ENCODE peak calls at places on chromosomes 3 and 15, in seven cellular contexts. V, D, W, E, C, H and I are unnamed samples.

GRCh38 chr3:81867875-81868274 is 106.4 kb upstream of the GBE1 start:
- DNase-seq in V (no peak), D (no peak), W (no peak), E (no peak), C (no peak), H (no peak), I (no peak)

GRCh38 chr3:113231827-113232253 is 20.5 kb downstream of the BOC start:
- DNase-seq in V (no peak), D (no peak), W (peak), E (peak), C (peak), H (no peak), I (peak)

GRCh38 chr3:47991341-47991740 is 24.9 kb downstream of the MAP4 start:
- DNase-seq in V (no peak), D (no peak), W (no peak), E (no peak), C (no peak), H (no peak), I (no peak)

GRCh38 chr3:9826815-9827574 is 16.8 kb downstream of the RPUSD3 start:
- DNase-seq in V (no peak), D (no peak), W (no peak), E (peak), C (peak), H (peak), I (no peak)

GRCh38 chr3:40476478-40477470 is at the start of gene ZNF619:
- DNase-seq in V (peak), D (peak), W (peak), E (peak), C (peak), H (peak), I (peak)

GRCh38 chr3:100317928-100318327 is 16.6 kb upstream of the NIT2 start:
- DNase-seq in V (no peak), D (no peak), W (no peak), E (no peak), C (no peak), H (peak), I (no peak)

GRCh38 chr3:197369545-197369944 is 71.1 kb upstream of the DLG1 start:
- DNase-seq in V (no peak), D (no peak), W (no peak), E (no peak), C (no peak), H (no peak), I (no peak)

GRCh38 chr3:32428092-32429068 is 36.7 kb downstream of the CMTM7 start:
- DNase-seq in V (no peak), D (no peak), W (no peak), E (no peak), C (no peak), H (peak), I (no peak)

GRCh38 chr3:110752307-110752706 is 319.3 kb upstream of the NECTIN3 start:
- DNase-seq in V (no peak), D (no peak), W (no peak), E (no peak), C (no peak), H (no peak), I (no peak)

GRCh38 chr3:36707623-36708409 is 56.5 kb downstream of the DCLK3 start:
- DNase-seq in V (no peak), D (peak), W (peak), E (peak), C (peak), H (peak), I (peak)

GRCh38 chr3:157776822-157777221 is 273.6 kb upstream of the VEPH1 start:
- DNase-seq in V (no peak), D (no peak), W (no peak), E (no peak), C (no peak), H (no peak), I (no peak)

GRCh38 chr3:37974121-37974927 is 16.3 kb upstream of the VILL start:
- DNase-seq in V (no peak), D (peak), W (peak), E (peak), C (peak), H (peak), I (peak)

GRCh38 chr3:46012246-46012645 is 15.0 kb downstream of the XCR1 start:
- DNase-seq in V (no peak), D (no peak), W (no peak), E (no peak), C (no peak), H (no peak), I (no peak)

GRCh38 chr3:138747229-138747628 is 87.5 kb downstream of the PIK3CB start:
- DNase-seq in V (no peak), D (no peak), W (no peak), E (no peak), C (peak), H (no peak), I (peak)

GRCh38 chr3:124034016-124034808 is 42.3 kb upstream of the ROPN1 start:
- DNase-seq in V (no peak), D (no peak), W (peak), E (peak), C (peak), H (no peak), I (no peak)

GRCh38 chr15:45129651-45130129 is at the start of the genes DUOX1 and DUOXA1:
- DNase-seq in V (no peak), D (no peak), W (no peak), E (no peak), C (peak), H (peak), I (no peak)

GRCh38 chr15:31372635-31373091 is 46.0 kb downstream of the KLF13 start:
- DNase-seq in V (peak), D (peak), W (peak), E (peak), C (peak), H (no peak), I (peak)

GRCh38 chr15:36888018-36888992 is 212.0 kb downstream of the MEIS2 start:
- DNase-seq in V (no peak), D (no peak), W (no peak), E (peak), C (no peak), H (no peak), I (peak)

GRCh38 chr3:98339031-98339430 is 14.6 kb upstream of the OR5K4 start:
- DNase-seq in V (no peak), D (no peak), W (no peak), E (no peak), C (no peak), H (no peak), I (no peak)

GRCh38 chr3:135145581-135145980 is 350.5 kb downstream of the EPHB1 start:
- DNase-seq in V (no peak), D (no peak), W (no peak), E (peak), C (peak), H (no peak), I (peak)

GRCh38 chr15:74406992-74407705 is 26.6 kb downstream of the SEMA7A start:
- DNase-seq in V (peak), D (peak), W (peak), E (peak), C (peak), H (no peak), I (peak)

GRCh38 chr3:29764603-29765254 is 483.9 kb downstream of the RBMS3 start:
- DNase-seq in V (peak), D (peak), W (peak), E (peak), C (peak), H (no peak), I (peak)

GRCh38 chr15:37135225-37135624 is 34.9 kb upstream of the MEIS2 start:
- DNase-seq in V (no peak), D (no peak), W (no peak), E (no peak), C (peak), H (peak), I (no peak)

GRCh38 chr15:41836713-41837454 is 1.8 kb upstream of the PLA2G4B start:
- DNase-seq in V (no peak), D (no peak), W (no peak), E (no peak), C (no peak), H (no peak), I (no peak)

GRCh38 chr15:41829959-41830646 is 2.2 kb downstream of the JMJD7 start:
- DNase-seq in V (no peak), D (no peak), W (no peak), E (no peak), C (no peak), H (no peak), I (no peak)

GRCh38 chr15:41836072-41836471 is 2.6 kb upstream of the PLA2G4B start:
- DNase-seq in V (no peak), D (no peak), W (no peak), E (no peak), C (no peak), H (no peak), I (no peak)

GRCh38 chr15:41832208-41832607 is 4.3 kb downstream of the JMJD7 start:
- DNase-seq in V (no peak), D (no peak), W (no peak), E (no peak), C (no peak), H (no peak), I (no peak)

DNA sequence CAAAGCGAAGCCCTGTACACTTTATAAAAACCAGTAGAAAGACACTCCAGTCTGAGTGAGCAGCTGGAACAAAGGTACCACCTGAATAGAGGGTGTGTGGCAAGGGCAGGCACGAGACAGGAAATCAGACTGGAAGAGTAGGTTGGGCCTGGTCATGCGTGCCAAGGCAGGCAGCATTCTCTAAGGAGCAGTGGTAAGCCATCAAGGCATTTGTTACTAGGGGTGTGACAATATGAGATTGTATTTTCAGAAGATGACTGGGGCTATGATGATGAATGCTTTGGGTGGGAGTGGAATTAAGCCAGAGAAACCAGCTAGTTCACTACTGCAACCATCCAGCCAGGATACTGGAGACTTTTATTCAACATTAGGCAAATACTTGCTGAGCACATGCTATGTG is 5.0 kb downstream of the JMJD7 start:
- DNase-seq in V (no peak), D (no peak), W (no peak), E (no peak), C (no peak), H (no peak), I (no peak)
- TF ChIP-seq CTCF in V (no peak), D (no peak), W (no peak), E (no peak), C (no peak), H (no peak), I (no peak)

DNA sequence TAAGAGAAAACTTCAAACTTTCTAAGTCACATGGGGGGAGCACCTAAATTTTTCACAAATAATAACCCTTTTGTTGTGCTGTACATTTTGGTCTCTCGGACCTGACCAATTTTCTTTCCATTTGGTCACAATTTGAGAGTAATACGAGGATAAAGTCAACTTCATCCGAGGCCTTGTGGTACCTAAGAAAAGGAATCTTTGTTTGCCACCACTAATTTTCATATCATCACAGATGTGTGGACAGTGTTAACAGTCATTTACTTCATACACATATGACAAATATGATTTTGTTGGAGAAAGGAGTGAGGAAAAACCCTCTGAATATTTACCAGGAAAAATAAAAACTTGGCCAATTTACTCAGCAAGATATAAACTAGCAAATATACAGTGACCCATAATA is 40.8 kb downstream of the VGLL4 start:
- DNase-seq in V (no peak), D (no peak), W (no peak), E (no peak), C (no peak), H (no peak), I (no peak)
- H3K4me3 ChIP-seq in V (no peak), D (no peak), W (no peak), E (no peak), C (no peak), H (no peak), I (no peak)

GRCh38 chr3:103410231-103410630 is 975.4 kb downstream of the ZPLD1 start:
- DNase-seq in V (no peak), D (no peak), W (no peak), E (no peak), C (no peak), H (no peak), I (no peak)
- TF ChIP-seq CTCF in V (peak), D (no peak), W (no peak), E (no peak), C (no peak), H (no peak), I (peak)

GRCh38 chr3:49131040-49131439 is 1.8 kb downstream of the LAMB2 start:
- DNase-seq in V (no peak), D (no peak), W (no peak), E (no peak), C (no peak), H (no peak), I (no peak)
- H3K4me3 ChIP-seq in V (no peak), D (no peak), W (no peak), E (no peak), C (peak), H (no peak), I (peak)

GRCh38 chr15:47964229-47964628 is 156.6 kb upstream of the SLC24A5 start:
- DNase-seq in V (no peak), D (no peak), W (no peak), E (no peak), C (no peak), H (no peak), I (no peak)

GRCh38 chr15:47959617-47960398 is 161.0 kb upstream of the SLC24A5 start:
- DNase-seq in V (no peak), D (no peak), W (no peak), E (no peak), C (no peak), H (peak), I (no peak)

GRCh38 chr15:47965297-47965696 is 155.5 kb upstream of the SLC24A5 start:
- DNase-seq in V (no peak), D (no peak), W (no peak), E (no peak), C (no peak), H (no peak), I (no peak)

GRCh38 chr15:47961401-47962090 is 159.2 kb upstream of the SLC24A5 start:
- DNase-seq in V (no peak), D (no peak), W (no peak), E (no peak), C (no peak), H (peak), I (no peak)

GRCh38 chr15:47963265-47963664 is 157.5 kb upstream of the SLC24A5 start:
- DNase-seq in V (no peak), D (no peak), W (no peak), E (no peak), C (no peak), H (no peak), I (no peak)
- TF ChIP-seq CTCF in V (no peak), D (no peak), W (no peak), E (no peak), C (no peak), H (no peak), I (no peak)

GRCh38 chr3:151460240-151460639 is 621 bp downstream of the IGSF10 start:
- DNase-seq in V (no peak), D (no peak), W (peak), E (peak), C (peak), H (no peak), I (peak)

GRCh38 chr3:151462278-151462779 is 1.5 kb upstream of the IGSF10 start:
- DNase-seq in V (no peak), D (no peak), W (no peak), E (no peak), C (no peak), H (no peak), I (no peak)

GRCh38 chr3:151459360-151459759 is 1.5 kb downstream of the IGSF10 start:
- DNase-seq in V (no peak), D (no peak), W (no peak), E (no peak), C (peak), H (no peak), I (no peak)

GRCh38 chr3:151456065-151456464 is 4.8 kb downstream of the IGSF10 start:
- DNase-seq in V (no peak), D (no peak), W (no peak), E (no peak), C (no peak), H (no peak), I (no peak)

GRCh38 chr3:151460774-151461450 is at the start of gene IGSF10:
- DNase-seq in V (no peak), D (no peak), W (no peak), E (no peak), C (peak), H (no peak), I (no peak)
- H3K4me3 ChIP-seq in V (peak), D (peak), W (peak), E (peak), C (peak), H (no peak), I (peak)